ENCODE peak calls at places on chromosome 4, in four cellular contexts. One of them, this sample, is unnamed.

GRCh38 chr4:153489856-153490558 is 23.8 kb downstream of the TMEM131L start:
- DNase-seq in heart left ventricle: no peak
- DNase-seq in uterus: no peak
- DNase-seq in HepG2: no peak
- DNase-seq in this sample: no peak

GRCh38 chr4:173490817-173491518 is 39.1 kb downstream of the HAND2 start:
- DNase-seq in HepG2: peak
- DNase-seq in heart left ventricle: no peak
- DNase-seq in uterus: no peak
- DNase-seq in this sample: no peak

GRCh38 chr4:40846556-40846955 is 96.8 kb downstream of the NSUN7 start:
- DNase-seq in HepG2: no peak
- DNase-seq in uterus: no peak
- DNase-seq in heart left ventricle: no peak
- DNase-seq in this sample: no peak

GRCh38 chr4:24382381-24382780 is 202.0 kb downstream of the DHX15 start:
- DNase-seq in heart left ventricle: no peak
- DNase-seq in uterus: no peak
- DNase-seq in HepG2: peak
- DNase-seq in this sample: no peak

GRCh38 chr4:104625706-104626105 is 131.0 kb upstream of the CXXC4 start:
- DNase-seq in uterus: no peak
- DNase-seq in HepG2: no peak
- DNase-seq in heart left ventricle: no peak
- DNase-seq in this sample: no peak

GRCh38 chr4:53558061-53558801 is 33.1 kb downstream of the LNX1 start:
- DNase-seq in heart left ventricle: no peak
- DNase-seq in uterus: no peak
- DNase-seq in HepG2: no peak
- DNase-seq in this sample: no peak

GRCh38 chr4:81509822-81510221 is 38.1 kb upstream of the RASGEF1B start:
- DNase-seq in uterus: no peak
- DNase-seq in heart left ventricle: no peak
- DNase-seq in HepG2: no peak
- DNase-seq in this sample: no peak

GRCh38 chr4:122920473-122920872 is 1.9 kb downstream of the NUDT6 start:
- DNase-seq in HepG2: no peak
- DNase-seq in heart left ventricle: no peak
- DNase-seq in uterus: no peak
- DNase-seq in this sample: no peak

GRCh38 chr4:17064959-17065358 is 166.5 kb upstream of the LDB2 start:
- DNase-seq in uterus: no peak
- DNase-seq in HepG2: no peak
- DNase-seq in heart left ventricle: no peak
- DNase-seq in this sample: no peak

DNA sequence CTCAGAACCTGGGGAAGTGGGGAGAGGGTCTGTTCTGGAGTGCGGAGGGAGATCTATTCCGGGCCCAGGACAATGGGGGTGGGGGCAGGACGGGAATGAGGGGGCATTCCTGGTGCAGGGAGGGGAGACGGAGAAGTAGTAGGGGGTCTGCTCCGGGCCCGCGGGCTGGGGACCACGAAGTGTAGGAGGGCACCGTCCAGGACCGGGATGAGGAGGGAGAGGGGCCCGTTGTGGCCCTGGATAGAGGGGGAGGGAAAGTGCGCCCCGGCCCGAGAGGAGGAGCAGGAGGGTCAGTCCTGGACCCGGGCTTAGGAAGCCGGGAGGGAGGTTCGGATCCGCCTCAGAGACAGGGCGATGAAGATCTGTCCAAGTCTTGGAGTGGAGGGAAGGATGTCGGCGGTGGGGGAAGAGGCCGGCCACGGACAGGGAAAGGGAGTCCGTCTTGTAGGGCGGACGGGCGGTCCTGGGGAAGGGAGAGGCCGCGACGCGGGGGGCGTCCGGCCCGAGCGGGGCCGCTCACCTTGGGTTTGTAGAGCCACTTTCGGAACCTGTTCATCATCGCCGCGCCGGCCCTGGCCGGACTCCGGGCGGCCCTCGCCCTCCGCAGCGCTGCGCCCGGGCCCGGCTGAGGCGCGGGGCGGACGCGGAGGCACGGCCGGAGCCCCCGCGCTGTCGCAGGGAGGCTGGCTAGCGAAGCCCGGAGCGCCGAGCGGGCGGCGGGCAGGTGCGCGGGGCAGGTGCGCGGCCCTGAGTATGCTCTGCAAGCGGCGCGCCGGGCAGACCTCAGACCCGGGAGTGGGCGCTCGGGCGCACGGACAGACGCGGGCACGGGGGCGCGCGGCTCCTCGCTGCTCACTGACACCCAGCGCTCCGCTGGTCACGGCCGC is at the start of gene ZFYVE28:
- DNase-seq in uterus: no peak
- DNase-seq in HepG2: no peak
- DNase-seq in heart left ventricle: no peak
- DNase-seq in this sample: no peak
- TF ChIP-seq POLR2A in uterus: peak
- TF ChIP-seq POLR2A in HepG2: no peak
- TF ChIP-seq POLR2A in heart left ventricle: no peak
- TF ChIP-seq POLR2A in this sample: no peak

GRCh38 chr4:139454646-139455045 is 725 bp downstream of the RAB33B start:
- DNase-seq in uterus: no peak
- DNase-seq in HepG2: no peak
- DNase-seq in heart left ventricle: no peak
- DNase-seq in this sample: no peak

GRCh38 chr4:139453041-139453370 is 915 bp upstream of the RAB33B start:
- DNase-seq in heart left ventricle: no peak
- DNase-seq in uterus: no peak
- DNase-seq in HepG2: peak
- DNase-seq in this sample: no peak

GRCh38 chr4:139453371-139454110 is 380 bp upstream of the RAB33B start:
- DNase-seq in uterus: peak
- DNase-seq in HepG2: peak
- DNase-seq in heart left ventricle: peak
- DNase-seq in this sample: peak

GRCh38 chr4:139455187-139455586 is 1.3 kb downstream of the RAB33B start:
- DNase-seq in heart left ventricle: no peak
- DNase-seq in HepG2: no peak
- DNase-seq in uterus: no peak
- DNase-seq in this sample: no peak

GRCh38 chr4:139454111-139454600 is at the start of gene RAB33B:
- DNase-seq in uterus: no peak
- DNase-seq in HepG2: no peak
- DNase-seq in heart left ventricle: no peak
- DNase-seq in this sample: no peak
- TF ChIP-seq POLR2A in uterus: peak
- TF ChIP-seq POLR2A in HepG2: no peak
- TF ChIP-seq POLR2A in heart left ventricle: no peak
- TF ChIP-seq POLR2A in this sample: peak

DNA sequence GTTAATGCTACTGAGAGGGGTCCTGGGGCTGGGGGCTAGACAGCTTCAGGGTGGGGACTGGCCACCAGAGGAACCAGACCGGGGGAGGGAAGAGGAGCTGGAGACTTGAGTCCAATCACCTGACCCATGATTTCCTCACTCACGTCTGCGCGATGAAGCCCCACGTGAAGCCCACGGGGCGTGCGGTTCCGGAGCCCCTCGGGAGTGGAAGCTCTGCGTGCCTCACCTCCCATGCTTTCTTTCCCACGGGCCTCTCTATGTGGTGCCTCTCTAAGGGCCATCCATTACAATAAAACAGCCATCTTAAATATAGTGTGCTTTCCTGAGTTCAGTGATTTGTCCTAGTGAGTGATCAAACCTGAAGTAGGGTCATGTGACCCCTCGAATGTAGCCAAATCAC is 119.9 kb downstream of the ENPP6 start:
- DNase-seq in heart left ventricle: no peak
- DNase-seq in uterus: no peak
- DNase-seq in HepG2: no peak
- DNase-seq in this sample: no peak
- TF ChIP-seq POLR2A in heart left ventricle: no peak
- TF ChIP-seq POLR2A in uterus: no peak
- TF ChIP-seq POLR2A in HepG2: no peak
- TF ChIP-seq POLR2A in this sample: no peak

GRCh38 chr4:169620846-169621228 is 459 bp downstream of the CLCN3 start:
- DNase-seq in HepG2: peak
- DNase-seq in heart left ventricle: no peak
- DNase-seq in uterus: no peak
- DNase-seq in this sample: peak

GRCh38 chr4:169619518-169619957 is 840 bp upstream of the CLCN3 start:
- DNase-seq in uterus: peak
- DNase-seq in heart left ventricle: peak
- DNase-seq in HepG2: peak
- DNase-seq in this sample: no peak

GRCh38 chr4:169618986-169619385 is 1.4 kb upstream of the CLCN3 start:
- DNase-seq in heart left ventricle: no peak
- DNase-seq in uterus: no peak
- DNase-seq in HepG2: no peak
- DNase-seq in this sample: no peak

GRCh38 chr4:169621754-169622481 is 1.5 kb downstream of the CLCN3 start:
- DNase-seq in HepG2: peak
- DNase-seq in uterus: no peak
- DNase-seq in heart left ventricle: no peak
- DNase-seq in this sample: no peak

DNA sequence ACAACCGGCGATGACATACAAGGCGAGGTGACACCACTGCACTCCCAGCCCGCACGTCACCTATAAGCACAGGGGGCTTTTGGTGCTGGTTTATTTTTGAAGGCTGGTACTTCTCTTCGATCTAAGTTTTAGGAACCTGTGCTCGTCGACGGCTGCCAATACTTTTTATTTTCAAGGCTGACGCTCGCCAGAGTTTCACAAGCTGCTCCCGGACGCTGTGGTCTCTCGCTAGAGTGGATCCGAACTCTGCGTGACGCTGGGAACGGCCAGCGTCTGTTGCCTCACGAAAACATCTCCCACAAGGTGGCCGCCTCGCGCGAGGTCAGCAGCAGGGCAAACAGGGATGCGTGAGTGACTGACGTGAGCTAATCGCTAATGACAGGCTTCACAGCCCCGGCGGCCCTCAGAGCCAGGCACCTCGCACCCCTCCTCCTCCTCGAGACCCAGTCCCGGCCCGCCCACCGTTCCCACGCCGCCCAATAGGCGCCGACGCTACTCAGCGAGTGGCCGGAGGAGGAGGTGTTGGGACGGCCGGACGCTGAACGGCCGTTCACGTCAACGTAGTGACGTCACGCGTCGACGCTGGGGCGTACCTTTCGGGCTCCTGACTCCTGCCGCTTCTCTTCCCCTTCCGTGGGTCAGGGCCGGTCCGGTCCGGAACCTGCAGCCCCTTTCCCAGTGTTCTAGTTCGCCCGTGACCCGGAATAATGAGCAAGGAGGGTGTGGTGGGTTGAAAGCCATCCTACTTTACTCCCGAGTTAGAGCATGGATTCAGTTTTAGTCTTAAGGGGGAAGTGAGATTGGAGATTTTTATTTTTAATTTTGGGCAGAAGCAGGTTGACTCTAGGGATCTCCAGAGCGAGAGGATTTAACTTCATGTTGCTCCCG is at the start of gene CLCN3:
- DNase-seq in uterus: peak
- DNase-seq in heart left ventricle: peak
- DNase-seq in HepG2: peak
- DNase-seq in this sample: peak
- TF ChIP-seq POLR2A in uterus: peak
- TF ChIP-seq POLR2A in heart left ventricle: peak
- TF ChIP-seq POLR2A in HepG2: peak
- TF ChIP-seq POLR2A in this sample: peak

DNA sequence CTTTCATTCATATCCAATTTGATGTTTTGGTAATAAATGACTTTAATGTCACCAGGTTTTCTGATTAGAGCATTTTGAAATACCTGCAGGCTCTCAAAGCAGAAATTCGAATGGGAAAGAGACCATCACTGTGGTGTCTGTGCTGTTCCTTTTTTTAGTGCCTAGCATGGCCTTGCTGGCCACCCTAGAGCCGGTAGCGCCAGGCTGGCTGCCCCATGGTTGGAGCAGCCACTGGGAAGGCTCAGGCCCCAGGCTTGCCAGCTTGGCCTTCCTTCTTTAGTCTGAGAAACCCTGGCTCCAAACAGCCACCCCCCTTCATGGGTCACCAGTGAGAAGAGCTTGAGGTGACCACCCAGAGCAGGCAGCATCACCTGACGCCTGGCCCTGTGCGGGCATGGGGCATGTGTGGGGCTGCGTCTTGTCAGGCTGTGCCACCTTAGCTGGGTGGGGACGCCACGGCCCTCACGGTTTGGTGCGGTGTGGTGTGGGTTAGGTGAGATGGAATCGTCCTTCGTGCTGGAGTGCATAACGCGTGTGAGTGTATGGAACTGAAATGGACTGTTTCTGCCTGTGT is 30.0 kb downstream of the TRMT44 start:
- DNase-seq in HepG2: no peak
- DNase-seq in uterus: no peak
- DNase-seq in heart left ventricle: no peak
- DNase-seq in this sample: no peak
- TF ChIP-seq POLR2A in HepG2: no peak
- TF ChIP-seq POLR2A in uterus: no peak
- TF ChIP-seq POLR2A in heart left ventricle: no peak
- TF ChIP-seq POLR2A in this sample: no peak

GRCh38 chr4:76084542-76084941 is 10.0 kb downstream of the ART3 start:
- DNase-seq in HepG2: no peak
- DNase-seq in uterus: no peak
- DNase-seq in heart left ventricle: no peak
- DNase-seq in this sample: no peak
- TF ChIP-seq POLR2A in HepG2: no peak
- TF ChIP-seq POLR2A in uterus: no peak
- TF ChIP-seq POLR2A in heart left ventricle: no peak
- TF ChIP-seq POLR2A in this sample: no peak

DNA sequence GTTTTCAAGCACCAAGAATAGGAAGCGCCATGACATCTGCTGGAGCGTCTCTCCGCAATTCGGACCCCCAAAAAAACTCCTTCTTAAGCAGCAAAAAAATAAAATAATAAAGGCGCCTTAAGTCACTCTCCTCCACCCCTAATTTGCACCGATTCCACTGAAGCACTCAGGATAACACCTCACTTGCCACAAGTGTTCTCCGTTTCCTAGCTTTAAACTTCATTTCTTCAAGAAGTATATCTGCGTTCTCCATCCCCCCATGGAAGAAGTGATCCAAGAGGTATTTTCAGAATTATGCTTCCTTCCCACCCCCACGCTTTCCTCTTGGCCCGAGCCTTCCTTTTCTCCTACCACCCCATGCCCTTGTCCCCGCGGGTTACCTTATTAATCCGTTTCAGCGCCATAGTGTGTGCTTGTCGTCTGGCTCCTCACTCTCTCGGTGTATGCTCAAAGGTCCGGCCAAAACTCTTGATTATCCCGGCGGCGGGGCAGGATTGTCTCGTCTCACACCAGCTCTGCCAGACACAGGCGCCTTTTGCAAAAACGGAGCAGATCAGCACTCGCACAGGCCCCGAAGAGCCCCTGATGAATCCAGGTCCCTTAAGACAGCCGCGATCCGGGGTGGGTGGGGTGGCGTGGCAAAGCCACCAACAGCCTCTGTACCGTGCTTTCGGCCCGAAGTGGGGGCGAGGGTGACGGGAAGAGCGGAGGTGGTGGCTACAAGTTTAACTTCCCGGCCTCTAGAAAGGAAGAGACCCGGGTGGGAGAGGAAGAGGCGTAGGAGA is 1.1 kb downstream of the UBE2D3 start:
- DNase-seq in heart left ventricle: no peak
- DNase-seq in uterus: no peak
- DNase-seq in HepG2: no peak
- DNase-seq in this sample: no peak
- TF ChIP-seq POLR2A in heart left ventricle: no peak
- TF ChIP-seq POLR2A in uterus: no peak
- TF ChIP-seq POLR2A in HepG2: no peak
- TF ChIP-seq POLR2A in this sample: peak

GRCh38 chr4:127920521-127920920 is 39.8 kb downstream of the PLK4 start:
- DNase-seq in heart left ventricle: no peak
- DNase-seq in HepG2: no peak
- DNase-seq in uterus: no peak
- DNase-seq in this sample: no peak
- TF ChIP-seq POLR2A in heart left ventricle: no peak
- TF ChIP-seq POLR2A in HepG2: no peak
- TF ChIP-seq POLR2A in uterus: no peak
- TF ChIP-seq POLR2A in this sample: no peak

This sample was measured in ovary.